ENCODE peak calls at places on chromosomes 12 and 14, in six cellular contexts. P, U, O, N, L and T are unnamed samples.

GRCh38 chr12:119446459-119446858 is 111.9 kb downstream of the CCDC60 start:
- DNase-seq in P (peak), U (no peak), O (no peak), N (no peak), L (no peak), T (peak)

GRCh38 chr12:28127455-28127854 is 62.8 kb upstream of the CCDC91 start:
- DNase-seq in P (peak), U (no peak), O (no peak), N (no peak), L (no peak), T (no peak)

GRCh38 chr12:124872068-124872719 is 8.5 kb upstream of the SCARB1 start:
- DNase-seq in P (no peak), U (no peak), O (no peak), N (no peak), L (no peak), T (no peak)

GRCh38 chr12:108273217-108273616 is 65.9 kb downstream of the CMKLR1 start:
- DNase-seq in P (no peak), U (no peak), O (no peak), N (no peak), L (no peak), T (no peak)

GRCh38 chr12:103800252-103800771 is 40.7 kb downstream of the NT5DC3 start:
- DNase-seq in P (peak), U (no peak), O (no peak), N (no peak), L (no peak), T (no peak)

GRCh38 chr14:95146079-95146771 is 11.1 kb downstream of the DICER1 start:
- DNase-seq in P (peak), U (no peak), O (no peak), N (no peak), L (no peak), T (no peak)

GRCh38 chr14:104445832-104446381 is 133.7 kb upstream of the C14orf180 start:
- DNase-seq in P (no peak), U (no peak), O (no peak), N (no peak), L (no peak), T (no peak)

GRCh38 chr12:53533476-53533875 is 26.2 kb upstream of the NPFF start:
- DNase-seq in P (no peak), U (no peak), O (no peak), N (no peak), L (no peak), T (no peak)

GRCh38 chr14:64510127-64510808 is 5.7 kb downstream of the ZBTB1 start:
- DNase-seq in P (no peak), U (no peak), O (no peak), N (no peak), L (no peak), T (no peak)

GRCh38 chr12:105508096-105508495 is 177.6 kb downstream of the C12orf75 start:
- DNase-seq in P (no peak), U (no peak), O (no peak), N (no peak), L (no peak), T (no peak)

GRCh38 chr12:9646794-9647622 is 22.5 kb upstream of the CLEC2D start:
- DNase-seq in P (peak), U (no peak), O (no peak), N (peak), L (no peak), T (peak)